ENCODE peak calls at places on chromosome 13, in six cellular contexts. One of them, this sample, is unnamed.

GRCh38 chr13:32894589-32895001 is 121.6 kb upstream of the KL start:
- DNase-seq in CD4-positive, CD25-positive, alpha-beta regulatory T cell: no peak
- DNase-seq in fibroblast of lung: peak; percentile 87
- DNase-seq in A549: no peak
- DNase-seq in adrenal gland: no peak
- DNase-seq in thoracic aorta: no peak
- DNase-seq in this sample: no peak

GRCh38 chr13:113602291-113602970 is 17.9 kb downstream of the TFDP1 start:
- DNase-seq in adrenal gland: no peak
- DNase-seq in CD4-positive, CD25-positive, alpha-beta regulatory T cell: no peak
- DNase-seq in thoracic aorta: no peak
- DNase-seq in A549: no peak
- DNase-seq in fibroblast of lung: no peak
- DNase-seq in this sample: no peak

GRCh38 chr13:110873639-110874507 is 41.0 kb downstream of the ANKRD10 start:
- DNase-seq in CD4-positive, CD25-positive, alpha-beta regulatory T cell: no peak
- DNase-seq in fibroblast of lung: no peak
- DNase-seq in thoracic aorta: no peak
- DNase-seq in adrenal gland: no peak
- DNase-seq in A549: no peak
- DNase-seq in this sample: no peak

GRCh38 chr13:65943711-65944110 is 1286.4 kb downstream of the PCDH9 start:
- DNase-seq in CD4-positive, CD25-positive, alpha-beta regulatory T cell: no peak
- DNase-seq in adrenal gland: no peak
- DNase-seq in A549: no peak
- DNase-seq in fibroblast of lung: peak; percentile 56
- DNase-seq in thoracic aorta: no peak
- DNase-seq in this sample: no peak

GRCh38 chr13:45456196-45456972 is 8.4 kb upstream of the COG3 start:
- DNase-seq in adrenal gland: no peak
- DNase-seq in CD4-positive, CD25-positive, alpha-beta regulatory T cell: no peak
- DNase-seq in fibroblast of lung: peak; percentile 64
- DNase-seq in A549: no peak
- DNase-seq in thoracic aorta: no peak
- DNase-seq in this sample: no peak

GRCh38 chr13:23134542-23134941 is 46.2 kb upstream of the SGCG start:
- DNase-seq in A549: no peak
- DNase-seq in thoracic aorta: no peak
- DNase-seq in fibroblast of lung: no peak
- DNase-seq in adrenal gland: no peak
- DNase-seq in CD4-positive, CD25-positive, alpha-beta regulatory T cell: no peak
- DNase-seq in this sample: no peak

GRCh38 chr13:25249001-25249543 is 38.2 kb downstream of the MTMR6 start:
- DNase-seq in fibroblast of lung: peak; percentile 40
- DNase-seq in adrenal gland: no peak
- DNase-seq in A549: no peak
- DNase-seq in CD4-positive, CD25-positive, alpha-beta regulatory T cell: no peak
- DNase-seq in thoracic aorta: no peak
- DNase-seq in this sample: no peak

GRCh38 chr13:50463662-50464061 is 379.8 kb downstream of the DLEU7 start:
- DNase-seq in thoracic aorta: no peak
- DNase-seq in adrenal gland: no peak
- DNase-seq in CD4-positive, CD25-positive, alpha-beta regulatory T cell: no peak
- DNase-seq in A549: no peak
- DNase-seq in fibroblast of lung: no peak
- DNase-seq in this sample: no peak

GRCh38 chr13:99303863-99304521 is 3.2 kb downstream of the GPR183 start:
- DNase-seq in fibroblast of lung: peak; percentile 41
- DNase-seq in thoracic aorta: no peak
- DNase-seq in CD4-positive, CD25-positive, alpha-beta regulatory T cell: no peak
- DNase-seq in A549: no peak
- DNase-seq in adrenal gland: no peak
- DNase-seq in this sample: no peak

GRCh38 chr13:25977671-25978070 is 74.1 kb downstream of the SHISA2 start:
- DNase-seq in fibroblast of lung: no peak
- DNase-seq in A549: no peak
- DNase-seq in adrenal gland: no peak
- DNase-seq in thoracic aorta: no peak
- DNase-seq in CD4-positive, CD25-positive, alpha-beta regulatory T cell: no peak
- DNase-seq in this sample: no peak

GRCh38 chr13:50244913-50245574 is 229.8 kb downstream of the KCNRG start:
- DNase-seq in adrenal gland: peak; percentile 55
- DNase-seq in A549: peak; percentile 48
- DNase-seq in CD4-positive, CD25-positive, alpha-beta regulatory T cell: no peak
- DNase-seq in fibroblast of lung: peak; percentile 92
- DNase-seq in thoracic aorta: peak; percentile 12
- DNase-seq in this sample: no peak

GRCh38 chr13:113275387-113275786 is 21.7 kb upstream of the LAMP1 start:
- DNase-seq in thoracic aorta: no peak
- DNase-seq in CD4-positive, CD25-positive, alpha-beta regulatory T cell: peak; percentile 29
- DNase-seq in A549: peak; percentile 19
- DNase-seq in adrenal gland: peak; percentile 80
- DNase-seq in fibroblast of lung: peak; percentile 64
- DNase-seq in this sample: no peak

This sample was measured in RWPE2.